ENCODE peak calls at places on chromosome 17, in four cellular contexts. One of them, this sample, is unnamed.

GRCh38 chr17:66411498-66411897 is 109.1 kb downstream of the PRKCA start:
- DNase-seq in HL-60: no peak
- DNase-seq in GM12878: no peak
- DNase-seq in K562: no peak
- DNase-seq in this sample: no peak

GRCh38 chr17:61875285-61875684 is 12.0 kb upstream of the BRIP1 start:
- DNase-seq in HL-60: no peak
- DNase-seq in GM12878: no peak
- DNase-seq in K562: no peak
- DNase-seq in this sample: no peak

GRCh38 chr17:82328994-82329507 is 4.5 kb downstream of the SECTM1 start:
- DNase-seq in HL-60: no peak
- DNase-seq in GM12878: no peak
- DNase-seq in K562: no peak
- DNase-seq in this sample: no peak

GRCh38 chr17:80725532-80725931 is 180.9 kb downstream of the RPTOR start:
- DNase-seq in HL-60: no peak
- DNase-seq in GM12878: no peak
- DNase-seq in K562: no peak
- DNase-seq in this sample: no peak

GRCh38 chr17:33267279-33267790 is 25.8 kb downstream of the ASIC2 start:
- DNase-seq in HL-60: no peak
- DNase-seq in GM12878: no peak
- DNase-seq in K562: no peak
- DNase-seq in this sample: no peak

GRCh38 chr17:47694018-47694817 is at the start of gene TBKBP1:
- DNase-seq in HL-60: peak; percentile 79
- DNase-seq in GM12878: no peak
- DNase-seq in K562: peak; percentile 89
- DNase-seq in this sample: no peak

GRCh38 chr17:62935481-62935880 is 30.6 kb upstream of the TANC2 start:
- DNase-seq in HL-60: no peak
- DNase-seq in GM12878: no peak
- DNase-seq in K562: no peak
- DNase-seq in this sample: no peak

GRCh38 chr17:44759916-44760243 is 1.1 kb downstream of the ADAM11 start:
- DNase-seq in HL-60: no peak
- DNase-seq in GM12878: no peak
- DNase-seq in K562: no peak
- DNase-seq in this sample: no peak

GRCh38 chr17:27591986-27592385 is 39.0 kb upstream of the LGALS9 start:
- DNase-seq in HL-60: no peak
- DNase-seq in GM12878: no peak
- DNase-seq in K562: no peak
- DNase-seq in this sample: no peak

GRCh38 chr17:40539711-40540411 is 25.4 kb downstream of the CCR7 start:
- DNase-seq in HL-60: no peak
- DNase-seq in GM12878: no peak
- DNase-seq in K562: no peak
- DNase-seq in this sample: no peak

GRCh38 chr17:82060001-82060380 is 5.6 kb downstream of the DUS1L start:
- DNase-seq in HL-60: no peak
- DNase-seq in GM12878: no peak
- DNase-seq in K562: no peak
- DNase-seq in this sample: no peak

GRCh38 chr17:29292992-29293889 is 707 bp downstream of the NUFIP2 start:
- DNase-seq in HL-60: no peak
- DNase-seq in GM12878: no peak
- DNase-seq in K562: peak; percentile 85
- DNase-seq in this sample: peak; percentile 47

GRCh38 chr17:29292071-29292991 is 1.6 kb downstream of the NUFIP2 start:
- DNase-seq in HL-60: no peak
- DNase-seq in GM12878: no peak
- DNase-seq in K562: peak; percentile 85
- DNase-seq in this sample: peak; percentile 22

GRCh38 chr17:29293890-29294579 is at the start of gene NUFIP2:
- DNase-seq in HL-60: peak; percentile 93
- DNase-seq in GM12878: peak; percentile 95
- DNase-seq in K562: peak; percentile 87
- DNase-seq in this sample: peak; percentile 85

GRCh38 chr17:29289852-29290251 is 4.1 kb downstream of the NUFIP2 start:
- DNase-seq in HL-60: no peak
- DNase-seq in GM12878: no peak
- DNase-seq in K562: no peak
- DNase-seq in this sample: no peak

GRCh38 chr17:29291163-29291752 is 2.7 kb downstream of the NUFIP2 start:
- DNase-seq in HL-60: no peak
- DNase-seq in GM12878: peak; percentile 35
- DNase-seq in K562: no peak
- DNase-seq in this sample: peak; percentile 24
- TF ChIP-seq POLR2AphosphoS5 in HL-60: no peak
- TF ChIP-seq POLR2AphosphoS5 in GM12878: no peak
- TF ChIP-seq POLR2AphosphoS5 in K562: no peak
- TF ChIP-seq POLR2AphosphoS5 in this sample: no peak

GRCh38 chr17:57016764-57017116 is 38.8 kb downstream of the SCPEP1 start:
- DNase-seq in HL-60: no peak
- DNase-seq in GM12878: no peak
- DNase-seq in K562: no peak
- DNase-seq in this sample: no peak
- TF ChIP-seq SPI1 in HL-60: no peak
- TF ChIP-seq SPI1 in GM12878: no peak
- TF ChIP-seq SPI1 in K562: no peak
- TF ChIP-seq SPI1 in this sample: no peak

GRCh38 chr17:79033046-79033616 is 9.2 kb downstream of the C1QTNF1 start:
- DNase-seq in HL-60: no peak
- DNase-seq in GM12878: no peak
- DNase-seq in K562: no peak
- DNase-seq in this sample: no peak
- TF ChIP-seq POLR2AphosphoS5 in HL-60: no peak
- TF ChIP-seq POLR2AphosphoS5 in GM12878: no peak
- TF ChIP-seq POLR2AphosphoS5 in K562: no peak
- TF ChIP-seq POLR2AphosphoS5 in this sample: no peak

GRCh38 chr17:31529841-31530251 is 138.4 kb downstream of the RAB11FIP4 start:
- DNase-seq in HL-60: no peak
- DNase-seq in GM12878: no peak
- DNase-seq in K562: no peak
- DNase-seq in this sample: no peak
- TF ChIP-seq SPI1 in HL-60: no peak
- TF ChIP-seq SPI1 in GM12878: no peak
- TF ChIP-seq SPI1 in K562: no peak
- TF ChIP-seq SPI1 in this sample: no peak

GRCh38 chr17:38750312-38751121 is 2.0 kb upstream of the PSMB3 start:
- DNase-seq in HL-60: no peak
- DNase-seq in GM12878: no peak
- DNase-seq in K562: no peak
- DNase-seq in this sample: no peak
- TF ChIP-seq POLR2AphosphoS5 in HL-60: no peak
- TF ChIP-seq POLR2AphosphoS5 in GM12878: no peak
- TF ChIP-seq POLR2AphosphoS5 in K562: no peak
- TF ChIP-seq POLR2AphosphoS5 in this sample: no peak

GRCh38 chr17:77287432-77288068 is 146.8 kb downstream of the SEC14L1 start:
- DNase-seq in HL-60: no peak
- DNase-seq in GM12878: no peak
- DNase-seq in K562: no peak
- DNase-seq in this sample: no peak
- TF ChIP-seq SPI1 in HL-60: no peak
- TF ChIP-seq SPI1 in GM12878: no peak
- TF ChIP-seq SPI1 in K562: no peak
- TF ChIP-seq SPI1 in this sample: no peak

GRCh38 chr17:42548070-42548837 is 4.5 kb upstream of the HSD17B1 start:
- DNase-seq in HL-60: no peak
- DNase-seq in GM12878: no peak
- DNase-seq in K562: no peak
- DNase-seq in this sample: peak; percentile 97
- TF ChIP-seq POLR2AphosphoS5 in HL-60: peak; percentile 14
- TF ChIP-seq POLR2AphosphoS5 in GM12878: no peak
- TF ChIP-seq POLR2AphosphoS5 in K562: no peak
- TF ChIP-seq POLR2AphosphoS5 in this sample: no peak

GRCh38 chr17:52470553-52470952 is 312.0 kb upstream of the CA10 start:
- DNase-seq in HL-60: no peak
- DNase-seq in GM12878: no peak
- DNase-seq in K562: no peak
- DNase-seq in this sample: no peak
- TF ChIP-seq SPI1 in HL-60: no peak
- TF ChIP-seq SPI1 in GM12878: no peak
- TF ChIP-seq SPI1 in K562: no peak
- TF ChIP-seq SPI1 in this sample: no peak

This sample was measured in GM12891.